ENCODE peak calls at places on chromosomes 13 and 19, in five cellular contexts. I is tibial nerve; E is RWPE1; C is stimulated activated CD8-positive, alpha-beta memory T cell treated with anti-CD3 and anti-CD28 coated beads, Interleukin-4, amount 100 ng/mL, for 1 hour; P is naive B cell. A is an unnamed sample.
A peak's percentile ranks its signal among the peaks of the same experiment; 100 is the strongest.

GRCh38 chr13:40664100-40665060 is 2.1 kb downstream of the FOXO1 start:
- DNase-seq in I (peak; percentile 73), E (peak; percentile 29), C (peak; percentile 48), P (peak; percentile 67), A (peak; percentile 93)

GRCh38 chr13:51647067-51647466 is 62.8 kb downstream of the WDFY2 start:
- DNase-seq in I (no peak), E (no peak), C (no peak), P (no peak), A (no peak)

GRCh38 chr19:7287716-7288115 is 6.5 kb downstream of the INSR start:
- DNase-seq in I (no peak), E (no peak), C (no peak), P (no peak), A (no peak)

GRCh38 chr19:8610041-8610927 is at the start of gene ADAMTS10:
- DNase-seq in I (no peak), E (no peak), C (no peak), P (no peak), A (no peak)

GRCh38 chr13:29748097-29748496 is 102.3 kb downstream of the UBL3 start:
- DNase-seq in I (no peak), E (no peak), C (no peak), P (no peak), A (no peak)

GRCh38 chr19:15404097-15404779 is 14.6 kb downstream of the AKAP8L start:
- DNase-seq in I (no peak), E (no peak), C (no peak), P (no peak), A (peak; percentile 41)

GRCh38 chr19:4570916-4571304 is 11.4 kb upstream of the SEMA6B start:
- DNase-seq in I (no peak), E (no peak), C (no peak), P (no peak), A (no peak)

GRCh38 chr13:37106642-37107041 is 1.2 kb upstream of the CSNK1A1L start:
- DNase-seq in I (no peak), E (no peak), C (no peak), P (no peak), A (no peak)

GRCh38 chr19:5296021-5296420 is 44.6 kb downstream of the PTPRS start:
- DNase-seq in I (no peak), E (no peak), C (no peak), P (no peak), A (no peak)

GRCh38 chr19:3132971-3133792 is 2.7 kb upstream of the GNA15 start:
- DNase-seq in I (no peak), E (no peak), C (peak; percentile 51), P (peak; percentile 79), A (peak; percentile 68)

GRCh38 chr19:38378866-38379265 is 4.5 kb downstream of the PSMD8 start:
- DNase-seq in I (no peak), E (no peak), C (no peak), P (no peak), A (no peak)

GRCh38 chr13:37138169-37138568 is 32.7 kb upstream of the CSNK1A1L start:
- DNase-seq in I (no peak), E (no peak), C (no peak), P (no peak), A (no peak)

GRCh38 chr13:101514695-101515275 is 62.3 kb downstream of the ITGBL1 start:
- DNase-seq in I (no peak), E (peak; percentile 42), C (no peak), P (peak; percentile 12), A (peak; percentile 22)

GRCh38 chr19:43595999-43596841 is at the start of the genes IRGQ and ZNF576:
- DNase-seq in I (peak; percentile 100), E (peak; percentile 99), C (peak; percentile 100), P (peak; percentile 99), A (peak; percentile 100)

GRCh38 chr13:111049791-111050538 is 65.1 kb upstream of the ARHGEF7 start:
- DNase-seq in I (peak; percentile 29), E (peak; percentile 32), C (no peak), P (no peak), A (no peak)

GRCh38 chr19:45428385-45429231 is 4.9 kb upstream of the ERCC1 start:
- DNase-seq in I (no peak), E (no peak), C (no peak), P (no peak), A (no peak)

GRCh38 chr13:59861676-59862075 is 302.1 kb downstream of the DIAPH3 start:
- DNase-seq in I (no peak), E (no peak), C (no peak), P (no peak), A (no peak)

A was measured in Peyer's patch.